ENCODE peak calls at places on chromosomes 1 and 21, in five cellular contexts. B is ovary, I is stomach, U is adrenal gland, K is IMR-90. R is an unnamed sample.

GRCh38 chr1:33299461-33300155 is 21.3 kb downstream of the A3GALT2 start:
- DNase-seq in U (no peak), B (no peak), K (no peak), I (no peak), R (no peak)

GRCh38 chr1:5978452-5978851 is 13.8 kb downstream of the NPHP4 start:
- DNase-seq in U (no peak), I (no peak), K (peak), B (no peak), R (no peak)

GRCh38 chr1:8367571-8368184 is 49.8 kb downstream of the SLC45A1 start:
- DNase-seq in I (no peak), U (no peak), K (no peak), B (no peak), R (no peak)

GRCh38 chr1:19336543-19336942 is 24.4 kb downstream of the SLC66A1 start:
- DNase-seq in K (peak), I (no peak), U (no peak), B (no peak), R (no peak)

GRCh38 chr1:152917794-152918193 is 9.4 kb downstream of the IVL start:
- DNase-seq in U (peak), B (peak), K (peak), I (no peak), R (no peak)

GRCh38 chr1:203629509-203630082 is 3.0 kb downstream of the ATP2B4 start:
- DNase-seq in B (peak), U (peak), K (peak), I (peak), R (no peak)

GRCh38 chr21:36852293-36852692 is 114.2 kb downstream of the HLCS start:
- DNase-seq in K (no peak), B (no peak), I (no peak), U (no peak), R (no peak)

GRCh38 chr1:41161851-41162250 is 80.3 kb downstream of the SCMH1 start:
- DNase-seq in I (no peak), U (no peak), K (no peak), B (no peak), R (no peak)

GRCh38 chr1:229230893-229231753 is 39.8 kb upstream of the RAB4A start:
- DNase-seq in B (no peak), I (no peak), K (no peak), U (no peak), R (peak)

GRCh38 chr1:109933856-109934711 is 23.4 kb downstream of the CSF1 start:
- DNase-seq in U (peak), K (peak), I (peak), B (no peak), R (no peak)

GRCh38 chr1:41473738-41474362 is 10.6 kb downstream of the EDN2 start:
- DNase-seq in U (no peak), B (no peak), K (no peak), I (no peak), R (no peak)

GRCh38 chr1:217881607-217882332 is 250.6 kb downstream of the SPATA17 start:
- DNase-seq in K (no peak), B (no peak), I (no peak), U (no peak), R (no peak)

GRCh38 chr1:214415131-214415530 is 134.2 kb downstream of the SMYD2 start:
- DNase-seq in B (no peak), U (no peak), K (no peak), I (no peak), R (no peak)

GRCh38 chr1:200767326-200767725 is 28.6 kb downstream of the CAMSAP2 start:
- DNase-seq in K (peak), U (no peak), I (no peak), B (no peak), R (no peak)

DNA sequence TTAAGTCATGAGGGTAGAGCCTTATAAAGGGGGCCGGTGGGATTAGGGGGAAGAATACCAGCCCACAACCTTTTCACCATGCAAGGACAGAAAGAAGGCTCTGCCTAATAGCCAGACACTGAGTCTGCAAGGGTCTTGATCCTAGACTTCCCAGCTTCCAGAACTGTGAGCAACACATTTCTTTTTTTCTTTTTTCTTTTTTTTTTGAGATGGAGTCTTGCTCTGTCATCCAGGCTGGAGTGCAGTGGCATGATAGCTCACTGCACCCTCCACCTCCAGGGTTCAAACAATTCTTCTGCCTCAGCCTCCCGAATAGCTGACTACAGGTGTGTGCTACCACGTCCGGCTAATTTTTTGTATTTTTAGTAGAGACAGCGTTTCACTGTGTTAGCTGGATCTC is 1.7 kb upstream of the ARL8A start:
- DNase-seq in B (no peak), U (no peak), K (no peak), I (no peak), R (no peak)
- TF ChIP-seq POLR2A in B (no peak), U (no peak), K (no peak), I (no peak), R (no peak)

GRCh38 chr1:52403566-52404115 is 582 bp downstream of the ORC1 start:
- DNase-seq in B (no peak), I (no peak), U (peak), K (peak), R (no peak)
- TF ChIP-seq POLR2A in B (no peak), I (no peak), U (no peak), K (no peak), R (no peak)

DNA sequence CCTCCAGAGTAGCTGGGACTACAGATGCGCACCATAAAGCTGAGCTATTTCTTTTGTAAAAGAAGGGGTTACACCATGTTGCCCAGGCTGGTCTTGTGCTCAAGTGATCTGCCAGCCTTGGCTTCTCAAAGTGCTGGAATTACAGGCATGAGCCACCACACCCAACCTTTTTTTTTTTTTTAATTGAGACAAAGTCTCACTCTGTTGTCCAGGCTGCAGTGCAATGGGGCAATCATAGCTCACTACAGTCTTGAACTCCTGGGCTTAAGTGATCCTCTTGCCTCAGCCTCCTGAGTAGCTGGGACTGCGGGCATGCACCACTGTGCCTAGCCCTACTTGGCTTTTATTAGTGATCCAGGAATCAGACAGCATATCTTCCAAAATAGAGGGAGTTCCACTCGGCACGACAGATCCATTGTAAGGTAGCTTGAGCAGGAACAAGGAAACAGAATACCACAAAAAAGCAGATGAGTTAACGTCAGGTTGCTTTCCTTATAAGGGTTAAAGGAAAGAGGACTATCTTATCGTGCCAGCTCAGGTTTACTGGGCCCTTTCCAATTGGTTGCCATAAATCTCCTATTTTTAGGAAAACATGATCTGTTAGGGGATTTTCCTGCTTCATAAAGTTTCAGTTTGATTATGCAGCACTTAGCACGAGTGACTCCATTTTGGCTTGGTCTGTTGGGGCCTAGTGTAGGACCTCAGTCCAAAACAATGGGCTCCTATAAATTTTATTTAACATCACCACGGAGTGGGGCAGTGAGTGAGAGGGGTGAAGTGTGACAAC is 45.2 kb downstream of the NENF start:
- DNase-seq in U (no peak), I (no peak), B (no peak), K (no peak), R (no peak)
- TF ChIP-seq POLR2A in U (no peak), I (no peak), B (no peak), K (no peak), R (no peak)

GRCh38 chr1:150545486-150546032 is 3.6 kb upstream of the ADAMTSL4 start:
- DNase-seq in U (no peak), K (no peak), B (no peak), I (no peak), R (no peak)
- TF ChIP-seq POLR2A in U (no peak), K (no peak), B (no peak), I (no peak), R (no peak)

DNA sequence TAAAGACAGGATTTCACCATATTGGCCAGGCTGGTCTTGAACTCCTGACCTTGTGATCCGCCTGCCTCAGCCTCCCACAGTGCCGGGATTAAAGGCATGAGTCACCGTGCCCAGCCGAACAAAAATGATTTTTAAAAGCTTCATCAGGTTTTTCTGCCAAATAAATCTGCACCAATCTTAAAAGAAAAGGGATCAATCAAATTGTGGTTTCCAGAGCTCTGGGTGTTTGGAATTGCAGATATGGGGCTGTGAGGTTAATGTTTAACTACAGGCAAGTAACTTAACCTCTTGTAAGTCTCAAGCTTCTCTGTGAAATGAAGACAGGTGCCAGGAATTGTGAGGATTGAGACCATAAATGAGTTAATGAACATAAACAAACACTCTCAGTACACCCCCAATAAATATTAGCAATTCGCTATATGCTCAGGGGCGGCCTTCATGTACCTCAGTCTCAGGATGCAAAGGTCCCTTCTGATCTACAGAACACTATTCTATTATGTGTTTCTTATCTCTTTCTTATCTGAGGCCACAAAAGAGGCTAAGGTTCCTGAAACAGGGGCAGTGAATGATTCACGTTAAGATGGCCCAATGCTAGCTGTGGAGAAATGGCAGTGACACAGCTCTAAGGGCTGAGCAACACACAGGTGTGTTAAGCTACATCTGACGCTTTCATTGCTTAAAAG is 7.1 kb upstream of the GNPAT start:
- DNase-seq in B (no peak), I (peak), U (peak), K (no peak), R (no peak)
- TF ChIP-seq POLR2A in B (no peak), I (no peak), U (no peak), K (no peak), R (no peak)

DNA sequence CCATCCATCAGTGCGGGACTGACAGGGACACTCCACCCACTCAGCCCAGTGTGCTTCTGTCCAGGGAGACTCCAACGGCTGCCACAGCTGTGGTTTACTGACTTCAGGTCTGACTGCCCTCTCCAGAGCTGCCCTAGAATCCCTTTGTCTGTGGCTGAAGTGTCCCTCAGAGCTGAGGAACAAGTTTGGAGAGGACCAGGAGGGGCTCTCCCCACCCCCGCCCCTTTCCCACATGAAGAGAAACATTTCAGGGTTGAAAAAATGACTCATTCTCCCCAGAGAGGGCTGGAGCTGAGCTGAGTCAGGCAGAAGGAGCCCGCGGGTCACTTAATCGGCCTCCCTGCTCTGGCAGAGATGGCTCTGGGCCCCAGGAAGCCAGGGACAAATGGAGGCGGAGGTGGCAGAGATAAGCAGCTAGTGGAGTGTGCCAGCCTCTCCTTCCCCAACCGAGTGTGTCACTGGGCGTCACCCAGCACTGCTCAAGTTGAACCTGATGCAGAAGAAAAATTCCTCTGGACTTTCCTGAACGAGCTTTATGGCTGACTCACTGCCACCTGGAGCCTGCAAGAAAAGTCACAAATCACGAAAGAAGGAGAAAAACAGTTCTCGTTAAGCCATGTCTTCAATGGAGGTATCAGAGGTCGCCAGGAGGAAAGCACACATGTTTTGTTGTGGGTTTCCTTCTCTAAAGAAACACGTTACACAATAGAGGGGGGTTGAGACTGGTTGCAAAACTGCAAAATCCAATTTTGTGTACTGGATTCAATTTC is 34.3 kb upstream of the ECE1 start:
- DNase-seq in I (peak), K (peak), U (peak), B (peak), R (no peak)
- TF ChIP-seq POLR2A in I (no peak), K (peak), U (no peak), B (no peak), R (no peak)

GRCh38 chr1:235367000-235367908 is at the start of gene TBCE:
- DNase-seq in I (peak), K (peak), B (peak), U (peak), R (peak)
- TF ChIP-seq POLR2A in I (peak), K (peak), B (peak), U (peak), R (peak)

DNA sequence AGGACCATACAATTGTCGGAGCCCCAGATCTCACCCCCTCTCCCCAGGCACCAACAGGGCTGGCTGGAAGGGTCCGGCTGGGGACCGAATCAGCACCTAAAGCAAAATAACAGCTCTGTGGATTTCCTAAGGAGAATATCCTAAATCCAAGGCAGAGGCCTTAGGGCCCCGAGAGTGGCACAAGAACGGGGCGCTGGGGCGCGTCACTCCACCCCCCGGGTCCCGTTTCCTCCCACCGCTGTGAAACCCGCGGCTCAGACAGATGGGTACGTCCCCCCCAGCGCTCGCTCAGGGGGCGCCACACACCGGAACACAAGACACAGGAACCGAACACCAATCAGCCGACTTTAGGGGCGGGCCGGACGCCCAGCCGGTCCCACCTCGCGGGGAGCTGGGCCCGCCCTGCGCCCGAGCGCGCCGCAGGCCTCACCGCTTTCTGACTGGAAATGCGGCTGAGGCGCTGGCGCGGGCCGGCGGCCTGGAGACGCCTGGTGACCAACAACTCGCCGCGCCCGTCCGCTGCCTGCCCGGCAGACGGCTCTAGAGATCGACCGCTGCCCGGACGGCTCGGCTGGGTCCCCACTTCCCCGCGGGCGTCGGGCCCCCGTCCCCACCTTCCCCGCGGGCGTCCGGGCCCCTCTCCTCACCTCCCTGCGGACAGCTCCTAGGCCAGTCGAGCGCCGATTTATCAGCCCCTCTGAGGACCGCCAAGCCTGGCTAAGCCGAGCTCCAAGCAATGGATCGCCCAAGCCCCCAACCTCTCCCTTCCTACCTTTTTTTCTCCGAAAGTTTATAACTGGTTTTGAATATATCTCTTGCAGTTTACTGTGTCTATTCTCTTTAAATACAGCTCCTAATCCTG is at the start of gene HFM1:
- DNase-seq in U (peak), B (peak), I (peak), K (peak), R (no peak)
- TF ChIP-seq POLR2A in U (peak), B (peak), I (no peak), K (no peak), R (no peak)

GRCh38 chr1:155254714-155255242 is 505 bp downstream of the ENTREP3 start:
- DNase-seq in I (no peak), U (no peak), B (peak), K (no peak), R (no peak)
- TF ChIP-seq POLR2A in I (no peak), U (no peak), B (no peak), K (no peak), R (no peak)

GRCh38 chr1:241640149-241640866 is at the start of the genes CHML and OPN3:
- DNase-seq in I (peak), K (peak), U (peak), B (peak), R (no peak)
- TF ChIP-seq POLR2A in I (no peak), K (peak), U (peak), B (peak), R (peak)

R was measured in vagina.